ENCODE peak calls at places on chromosomes 4 and X, in ten cellular contexts. One of them, this sample, is unnamed.
A peak's percentile ranks its signal among the peaks of the same experiment; 100 is the strongest.

GRCh38 chr4:122500852-122501501 is 44.5 kb upstream of the IL2 start:
- DNase-seq in stimulated activated CD8-positive, alpha-beta memory T cell treated with anti-CD3 and anti-CD28 coated beads, Interleukin-4, amount 100 ng/mL, for 24 hours: no peak
- DNase-seq in iPS DF 19.7: no peak
- DNase-seq in A172: peak; percentile 27
- DNase-seq in ureter: no peak
- DNase-seq in ACHN: no peak
- DNase-seq in breast epithelium: no peak
- DNase-seq in AG08395: no peak
- DNase-seq in epithelial cell of proximal tubule: no peak
- DNase-seq in stimulated activated CD4-positive, alpha-beta T cell treated with anti-CD3 and anti-CD28 coated beads, Interleukin-1b, Interleukin-23, amount 100 ng/mL, for 24 hours: no peak
- DNase-seq in this sample: no peak

GRCh38 chr4:8202526-8203375 is 3.7 kb downstream of the SH3TC1 start:
- DNase-seq in ureter: no peak
- DNase-seq in stimulated activated CD4-positive, alpha-beta T cell treated with anti-CD3 and anti-CD28 coated beads, Interleukin-1b, Interleukin-23, amount 100 ng/mL, for 24 hours: no peak
- DNase-seq in epithelial cell of proximal tubule: no peak
- DNase-seq in ACHN: no peak
- DNase-seq in iPS DF 19.7: no peak
- DNase-seq in A172: no peak
- DNase-seq in AG08395: no peak
- DNase-seq in breast epithelium: no peak
- DNase-seq in stimulated activated CD8-positive, alpha-beta memory T cell treated with anti-CD3 and anti-CD28 coated beads, Interleukin-4, amount 100 ng/mL, for 24 hours: no peak
- DNase-seq in this sample: no peak

GRCh38 chr4:94304365-94304971 is 38.2 kb downstream of the HPGDS start:
- DNase-seq in stimulated activated CD8-positive, alpha-beta memory T cell treated with anti-CD3 and anti-CD28 coated beads, Interleukin-4, amount 100 ng/mL, for 24 hours: no peak
- DNase-seq in A172: peak; percentile 6
- DNase-seq in breast epithelium: no peak
- DNase-seq in ureter: no peak
- DNase-seq in stimulated activated CD4-positive, alpha-beta T cell treated with anti-CD3 and anti-CD28 coated beads, Interleukin-1b, Interleukin-23, amount 100 ng/mL, for 24 hours: no peak
- DNase-seq in iPS DF 19.7: no peak
- DNase-seq in ACHN: peak; percentile 30
- DNase-seq in AG08395: peak; percentile 13
- DNase-seq in epithelial cell of proximal tubule: no peak
- DNase-seq in this sample: no peak

GRCh38 chr4:145891958-145892357 is 46.7 kb downstream of the ZNF827 start:
- DNase-seq in stimulated activated CD8-positive, alpha-beta memory T cell treated with anti-CD3 and anti-CD28 coated beads, Interleukin-4, amount 100 ng/mL, for 24 hours: no peak
- DNase-seq in epithelial cell of proximal tubule: no peak
- DNase-seq in ACHN: no peak
- DNase-seq in A172: no peak
- DNase-seq in ureter: no peak
- DNase-seq in stimulated activated CD4-positive, alpha-beta T cell treated with anti-CD3 and anti-CD28 coated beads, Interleukin-1b, Interleukin-23, amount 100 ng/mL, for 24 hours: no peak
- DNase-seq in breast epithelium: no peak
- DNase-seq in AG08395: no peak
- DNase-seq in iPS DF 19.7: no peak
- DNase-seq in this sample: no peak

GRCh38 chr4:168604496-168605373 is 107.9 kb downstream of the PALLD start:
- DNase-seq in stimulated activated CD8-positive, alpha-beta memory T cell treated with anti-CD3 and anti-CD28 coated beads, Interleukin-4, amount 100 ng/mL, for 24 hours: no peak
- DNase-seq in iPS DF 19.7: peak; percentile 30
- DNase-seq in AG08395: peak; percentile 81
- DNase-seq in A172: peak; percentile 88
- DNase-seq in ACHN: peak; percentile 75
- DNase-seq in stimulated activated CD4-positive, alpha-beta T cell treated with anti-CD3 and anti-CD28 coated beads, Interleukin-1b, Interleukin-23, amount 100 ng/mL, for 24 hours: no peak
- DNase-seq in epithelial cell of proximal tubule: peak; percentile 79
- DNase-seq in ureter: no peak
- DNase-seq in breast epithelium: peak; percentile 62
- DNase-seq in this sample: no peak

GRCh38 chr4:79141530-79141929 is 184.3 kb downstream of the NAA11 start:
- DNase-seq in AG08395: peak; percentile 3
- DNase-seq in epithelial cell of proximal tubule: no peak
- DNase-seq in ACHN: peak; percentile 0
- DNase-seq in ureter: no peak
- DNase-seq in A172: peak; percentile 12
- DNase-seq in breast epithelium: no peak
- DNase-seq in stimulated activated CD8-positive, alpha-beta memory T cell treated with anti-CD3 and anti-CD28 coated beads, Interleukin-4, amount 100 ng/mL, for 24 hours: no peak
- DNase-seq in stimulated activated CD4-positive, alpha-beta T cell treated with anti-CD3 and anti-CD28 coated beads, Interleukin-1b, Interleukin-23, amount 100 ng/mL, for 24 hours: no peak
- DNase-seq in iPS DF 19.7: peak; percentile 5
- DNase-seq in this sample: no peak

GRCh38 chr4:55180980-55181379 is 55.6 kb upstream of the KDR start:
- DNase-seq in AG08395: no peak
- DNase-seq in stimulated activated CD4-positive, alpha-beta T cell treated with anti-CD3 and anti-CD28 coated beads, Interleukin-1b, Interleukin-23, amount 100 ng/mL, for 24 hours: no peak
- DNase-seq in ureter: no peak
- DNase-seq in ACHN: no peak
- DNase-seq in breast epithelium: no peak
- DNase-seq in stimulated activated CD8-positive, alpha-beta memory T cell treated with anti-CD3 and anti-CD28 coated beads, Interleukin-4, amount 100 ng/mL, for 24 hours: no peak
- DNase-seq in epithelial cell of proximal tubule: no peak
- DNase-seq in A172: no peak
- DNase-seq in iPS DF 19.7: no peak
- DNase-seq in this sample: no peak

GRCh38 chrX:31061091-31061490 is 10.8 kb downstream of the FTHL17 start:
- DNase-seq in stimulated activated CD8-positive, alpha-beta memory T cell treated with anti-CD3 and anti-CD28 coated beads, Interleukin-4, amount 100 ng/mL, for 24 hours: no peak
- DNase-seq in AG08395: no peak
- DNase-seq in stimulated activated CD4-positive, alpha-beta T cell treated with anti-CD3 and anti-CD28 coated beads, Interleukin-1b, Interleukin-23, amount 100 ng/mL, for 24 hours: no peak
- DNase-seq in iPS DF 19.7: no peak
- DNase-seq in breast epithelium: no peak
- DNase-seq in ACHN: no peak
- DNase-seq in ureter: no peak
- DNase-seq in A172: no peak
- DNase-seq in epithelial cell of proximal tubule: no peak
- DNase-seq in this sample: no peak

GRCh38 chr4:176404591-176404990 is 84.8 kb downstream of the SPCS3 start:
- DNase-seq in stimulated activated CD4-positive, alpha-beta T cell treated with anti-CD3 and anti-CD28 coated beads, Interleukin-1b, Interleukin-23, amount 100 ng/mL, for 24 hours: no peak
- DNase-seq in epithelial cell of proximal tubule: no peak
- DNase-seq in breast epithelium: no peak
- DNase-seq in AG08395: peak; percentile 42
- DNase-seq in stimulated activated CD8-positive, alpha-beta memory T cell treated with anti-CD3 and anti-CD28 coated beads, Interleukin-4, amount 100 ng/mL, for 24 hours: no peak
- DNase-seq in A172: peak; percentile 57
- DNase-seq in ACHN: no peak
- DNase-seq in ureter: no peak
- DNase-seq in iPS DF 19.7: no peak
- DNase-seq in this sample: no peak

GRCh38 chr4:153207027-153207426 is 2.8 kb downstream of the TRIM2 start:
- DNase-seq in epithelial cell of proximal tubule: no peak
- DNase-seq in AG08395: no peak
- DNase-seq in ACHN: no peak
- DNase-seq in iPS DF 19.7: no peak
- DNase-seq in A172: no peak
- DNase-seq in stimulated activated CD8-positive, alpha-beta memory T cell treated with anti-CD3 and anti-CD28 coated beads, Interleukin-4, amount 100 ng/mL, for 24 hours: no peak
- DNase-seq in breast epithelium: no peak
- DNase-seq in ureter: no peak
- DNase-seq in stimulated activated CD4-positive, alpha-beta T cell treated with anti-CD3 and anti-CD28 coated beads, Interleukin-1b, Interleukin-23, amount 100 ng/mL, for 24 hours: no peak
- DNase-seq in this sample: no peak

GRCh38 chrX:12304261-12304660 is 166.0 kb downstream of the FRMPD4 start:
- DNase-seq in stimulated activated CD8-positive, alpha-beta memory T cell treated with anti-CD3 and anti-CD28 coated beads, Interleukin-4, amount 100 ng/mL, for 24 hours: no peak
- DNase-seq in AG08395: peak; percentile 30
- DNase-seq in ACHN: no peak
- DNase-seq in ureter: no peak
- DNase-seq in iPS DF 19.7: no peak
- DNase-seq in epithelial cell of proximal tubule: no peak
- DNase-seq in A172: no peak
- DNase-seq in breast epithelium: no peak
- DNase-seq in stimulated activated CD4-positive, alpha-beta T cell treated with anti-CD3 and anti-CD28 coated beads, Interleukin-1b, Interleukin-23, amount 100 ng/mL, for 24 hours: no peak
- DNase-seq in this sample: no peak

GRCh38 chrX:154409222-154409871 is at the start of gene DNASE1L1:
- DNase-seq in stimulated activated CD4-positive, alpha-beta T cell treated with anti-CD3 and anti-CD28 coated beads, Interleukin-1b, Interleukin-23, amount 100 ng/mL, for 24 hours: no peak
- DNase-seq in epithelial cell of proximal tubule: no peak
- DNase-seq in AG08395: peak; percentile 64
- DNase-seq in ureter: peak; percentile 89
- DNase-seq in iPS DF 19.7: no peak
- DNase-seq in A172: peak; percentile 94
- DNase-seq in ACHN: peak; percentile 83
- DNase-seq in stimulated activated CD8-positive, alpha-beta memory T cell treated with anti-CD3 and anti-CD28 coated beads, Interleukin-4, amount 100 ng/mL, for 24 hours: peak; percentile 33
- DNase-seq in breast epithelium: peak; percentile 55
- DNase-seq in this sample: peak; percentile 94

GRCh38 chr4:185479507-185479971 is 8.0 kb upstream of the CCDC110 start:
- DNase-seq in ACHN: no peak
- DNase-seq in iPS DF 19.7: no peak
- DNase-seq in AG08395: no peak
- DNase-seq in stimulated activated CD8-positive, alpha-beta memory T cell treated with anti-CD3 and anti-CD28 coated beads, Interleukin-4, amount 100 ng/mL, for 24 hours: no peak
- DNase-seq in ureter: no peak
- DNase-seq in A172: no peak
- DNase-seq in stimulated activated CD4-positive, alpha-beta T cell treated with anti-CD3 and anti-CD28 coated beads, Interleukin-1b, Interleukin-23, amount 100 ng/mL, for 24 hours: no peak
- DNase-seq in epithelial cell of proximal tubule: no peak
- DNase-seq in breast epithelium: no peak
- DNase-seq in this sample: no peak

GRCh38 chr4:144178414-144178813 is 37.9 kb upstream of the GYPA start:
- DNase-seq in iPS DF 19.7: no peak
- DNase-seq in stimulated activated CD4-positive, alpha-beta T cell treated with anti-CD3 and anti-CD28 coated beads, Interleukin-1b, Interleukin-23, amount 100 ng/mL, for 24 hours: no peak
- DNase-seq in A172: no peak
- DNase-seq in stimulated activated CD8-positive, alpha-beta memory T cell treated with anti-CD3 and anti-CD28 coated beads, Interleukin-4, amount 100 ng/mL, for 24 hours: no peak
- DNase-seq in breast epithelium: no peak
- DNase-seq in AG08395: no peak
- DNase-seq in epithelial cell of proximal tubule: no peak
- DNase-seq in ureter: no peak
- DNase-seq in ACHN: no peak
- DNase-seq in this sample: no peak

GRCh38 chr4:54924891-54925290 is 200.5 kb downstream of the KDR start:
- DNase-seq in AG08395: no peak
- DNase-seq in ureter: no peak
- DNase-seq in stimulated activated CD4-positive, alpha-beta T cell treated with anti-CD3 and anti-CD28 coated beads, Interleukin-1b, Interleukin-23, amount 100 ng/mL, for 24 hours: no peak
- DNase-seq in iPS DF 19.7: no peak
- DNase-seq in epithelial cell of proximal tubule: no peak
- DNase-seq in ACHN: no peak
- DNase-seq in stimulated activated CD8-positive, alpha-beta memory T cell treated with anti-CD3 and anti-CD28 coated beads, Interleukin-4, amount 100 ng/mL, for 24 hours: no peak
- DNase-seq in A172: peak; percentile 11
- DNase-seq in breast epithelium: no peak
- DNase-seq in this sample: no peak

GRCh38 chr4:156976147-156976546 is 4.5 kb upstream of the PDGFC start:
- DNase-seq in A172: peak; percentile 82
- DNase-seq in iPS DF 19.7: no peak
- DNase-seq in AG08395: peak; percentile 66
- DNase-seq in epithelial cell of proximal tubule: no peak
- DNase-seq in ACHN: peak; percentile 80
- DNase-seq in stimulated activated CD4-positive, alpha-beta T cell treated with anti-CD3 and anti-CD28 coated beads, Interleukin-1b, Interleukin-23, amount 100 ng/mL, for 24 hours: no peak
- DNase-seq in stimulated activated CD8-positive, alpha-beta memory T cell treated with anti-CD3 and anti-CD28 coated beads, Interleukin-4, amount 100 ng/mL, for 24 hours: no peak
- DNase-seq in breast epithelium: no peak
- DNase-seq in ureter: no peak
- DNase-seq in this sample: no peak

GRCh38 chr4:119172223-119172622 is 36.6 kb downstream of the MYOZ2 start:
- DNase-seq in ureter: no peak
- DNase-seq in A172: peak; percentile 8
- DNase-seq in breast epithelium: no peak
- DNase-seq in ACHN: no peak
- DNase-seq in AG08395: no peak
- DNase-seq in epithelial cell of proximal tubule: no peak
- DNase-seq in stimulated activated CD4-positive, alpha-beta T cell treated with anti-CD3 and anti-CD28 coated beads, Interleukin-1b, Interleukin-23, amount 100 ng/mL, for 24 hours: no peak
- DNase-seq in stimulated activated CD8-positive, alpha-beta memory T cell treated with anti-CD3 and anti-CD28 coated beads, Interleukin-4, amount 100 ng/mL, for 24 hours: no peak
- DNase-seq in iPS DF 19.7: no peak
- DNase-seq in this sample: no peak

GRCh38 chr4:112942077-112942476 is 107.4 kb upstream of the ANK2 start:
- DNase-seq in stimulated activated CD8-positive, alpha-beta memory T cell treated with anti-CD3 and anti-CD28 coated beads, Interleukin-4, amount 100 ng/mL, for 24 hours: no peak
- DNase-seq in ureter: no peak
- DNase-seq in iPS DF 19.7: no peak
- DNase-seq in AG08395: no peak
- DNase-seq in A172: no peak
- DNase-seq in breast epithelium: no peak
- DNase-seq in epithelial cell of proximal tubule: no peak
- DNase-seq in ACHN: no peak
- DNase-seq in stimulated activated CD4-positive, alpha-beta T cell treated with anti-CD3 and anti-CD28 coated beads, Interleukin-1b, Interleukin-23, amount 100 ng/mL, for 24 hours: no peak
- DNase-seq in this sample: no peak

GRCh38 chr4:78753091-78753490 is 23.1 kb upstream of the BMP2K start:
- DNase-seq in A172: no peak
- DNase-seq in stimulated activated CD4-positive, alpha-beta T cell treated with anti-CD3 and anti-CD28 coated beads, Interleukin-1b, Interleukin-23, amount 100 ng/mL, for 24 hours: no peak
- DNase-seq in epithelial cell of proximal tubule: no peak
- DNase-seq in ureter: no peak
- DNase-seq in iPS DF 19.7: no peak
- DNase-seq in AG08395: no peak
- DNase-seq in breast epithelium: no peak
- DNase-seq in stimulated activated CD8-positive, alpha-beta memory T cell treated with anti-CD3 and anti-CD28 coated beads, Interleukin-4, amount 100 ng/mL, for 24 hours: no peak
- DNase-seq in ACHN: no peak
- DNase-seq in this sample: no peak

GRCh38 chr4:76535603-76536380 is 100.8 kb downstream of the SHROOM3 start:
- DNase-seq in stimulated activated CD8-positive, alpha-beta memory T cell treated with anti-CD3 and anti-CD28 coated beads, Interleukin-4, amount 100 ng/mL, for 24 hours: no peak
- DNase-seq in iPS DF 19.7: no peak
- DNase-seq in epithelial cell of proximal tubule: no peak
- DNase-seq in ACHN: peak; percentile 77
- DNase-seq in A172: peak; percentile 69
- DNase-seq in stimulated activated CD4-positive, alpha-beta T cell treated with anti-CD3 and anti-CD28 coated beads, Interleukin-1b, Interleukin-23, amount 100 ng/mL, for 24 hours: no peak
- DNase-seq in AG08395: peak; percentile 48
- DNase-seq in ureter: no peak
- DNase-seq in breast epithelium: no peak
- DNase-seq in this sample: no peak

GRCh38 chr4:187668683-187669082 is 326.9 kb upstream of the ZFP42 start:
- DNase-seq in A172: peak; percentile 60
- DNase-seq in stimulated activated CD4-positive, alpha-beta T cell treated with anti-CD3 and anti-CD28 coated beads, Interleukin-1b, Interleukin-23, amount 100 ng/mL, for 24 hours: no peak
- DNase-seq in ACHN: no peak
- DNase-seq in epithelial cell of proximal tubule: no peak
- DNase-seq in AG08395: peak; percentile 22
- DNase-seq in ureter: no peak
- DNase-seq in iPS DF 19.7: no peak
- DNase-seq in breast epithelium: no peak
- DNase-seq in stimulated activated CD8-positive, alpha-beta memory T cell treated with anti-CD3 and anti-CD28 coated beads, Interleukin-4, amount 100 ng/mL, for 24 hours: no peak
- DNase-seq in this sample: no peak

GRCh38 chr4:113869743-113870375 is 108.3 kb upstream of the CAMK2D start:
- DNase-seq in iPS DF 19.7: no peak
- DNase-seq in stimulated activated CD4-positive, alpha-beta T cell treated with anti-CD3 and anti-CD28 coated beads, Interleukin-1b, Interleukin-23, amount 100 ng/mL, for 24 hours: peak; percentile 52
- DNase-seq in stimulated activated CD8-positive, alpha-beta memory T cell treated with anti-CD3 and anti-CD28 coated beads, Interleukin-4, amount 100 ng/mL, for 24 hours: peak; percentile 43
- DNase-seq in AG08395: no peak
- DNase-seq in breast epithelium: no peak
- DNase-seq in ACHN: peak; percentile 51
- DNase-seq in epithelial cell of proximal tubule: peak; percentile 92
- DNase-seq in A172: peak; percentile 82
- DNase-seq in ureter: no peak
- DNase-seq in this sample: no peak

GRCh38 chr4:171203425-171203824 is 609.8 kb upstream of the GALNTL6 start:
- DNase-seq in epithelial cell of proximal tubule: no peak
- DNase-seq in ACHN: no peak
- DNase-seq in ureter: no peak
- DNase-seq in AG08395: peak; percentile 1
- DNase-seq in stimulated activated CD4-positive, alpha-beta T cell treated with anti-CD3 and anti-CD28 coated beads, Interleukin-1b, Interleukin-23, amount 100 ng/mL, for 24 hours: no peak
- DNase-seq in stimulated activated CD8-positive, alpha-beta memory T cell treated with anti-CD3 and anti-CD28 coated beads, Interleukin-4, amount 100 ng/mL, for 24 hours: no peak
- DNase-seq in iPS DF 19.7: no peak
- DNase-seq in A172: peak; percentile 69
- DNase-seq in breast epithelium: no peak
- DNase-seq in this sample: no peak

GRCh38 chr4:97576955-97577354 is 566.3 kb downstream of the STPG2 start:
- DNase-seq in iPS DF 19.7: no peak
- DNase-seq in AG08395: no peak
- DNase-seq in breast epithelium: no peak
- DNase-seq in ACHN: no peak
- DNase-seq in stimulated activated CD8-positive, alpha-beta memory T cell treated with anti-CD3 and anti-CD28 coated beads, Interleukin-4, amount 100 ng/mL, for 24 hours: no peak
- DNase-seq in A172: no peak
- DNase-seq in stimulated activated CD4-positive, alpha-beta T cell treated with anti-CD3 and anti-CD28 coated beads, Interleukin-1b, Interleukin-23, amount 100 ng/mL, for 24 hours: no peak
- DNase-seq in ureter: no peak
- DNase-seq in epithelial cell of proximal tubule: peak; percentile 12
- DNase-seq in this sample: no peak

GRCh38 chr4:139876328-139876941 is 210.8 kb downstream of the MGST2 start:
- DNase-seq in A172: no peak
- DNase-seq in breast epithelium: no peak
- DNase-seq in ureter: no peak
- DNase-seq in ACHN: no peak
- DNase-seq in AG08395: no peak
- DNase-seq in stimulated activated CD8-positive, alpha-beta memory T cell treated with anti-CD3 and anti-CD28 coated beads, Interleukin-4, amount 100 ng/mL, for 24 hours: no peak
- DNase-seq in iPS DF 19.7: no peak
- DNase-seq in stimulated activated CD4-positive, alpha-beta T cell treated with anti-CD3 and anti-CD28 coated beads, Interleukin-1b, Interleukin-23, amount 100 ng/mL, for 24 hours: no peak
- DNase-seq in epithelial cell of proximal tubule: no peak
- DNase-seq in this sample: no peak

GRCh38 chr4:177117256-177117655 is 192.4 kb upstream of the NEIL3 start:
- DNase-seq in iPS DF 19.7: no peak
- DNase-seq in ureter: no peak
- DNase-seq in epithelial cell of proximal tubule: no peak
- DNase-seq in stimulated activated CD4-positive, alpha-beta T cell treated with anti-CD3 and anti-CD28 coated beads, Interleukin-1b, Interleukin-23, amount 100 ng/mL, for 24 hours: no peak
- DNase-seq in breast epithelium: no peak
- DNase-seq in stimulated activated CD8-positive, alpha-beta memory T cell treated with anti-CD3 and anti-CD28 coated beads, Interleukin-4, amount 100 ng/mL, for 24 hours: no peak
- DNase-seq in ACHN: no peak
- DNase-seq in A172: no peak
- DNase-seq in AG08395: no peak
- DNase-seq in this sample: no peak

GRCh38 chr4:181301735-181302380 is 941.3 kb upstream of the TENM3 start:
- DNase-seq in A172: peak; percentile 57
- DNase-seq in ACHN: peak; percentile 52
- DNase-seq in breast epithelium: no peak
- DNase-seq in epithelial cell of proximal tubule: no peak
- DNase-seq in iPS DF 19.7: no peak
- DNase-seq in stimulated activated CD8-positive, alpha-beta memory T cell treated with anti-CD3 and anti-CD28 coated beads, Interleukin-4, amount 100 ng/mL, for 24 hours: peak; percentile 0
- DNase-seq in ureter: no peak
- DNase-seq in stimulated activated CD4-positive, alpha-beta T cell treated with anti-CD3 and anti-CD28 coated beads, Interleukin-1b, Interleukin-23, amount 100 ng/mL, for 24 hours: no peak
- DNase-seq in AG08395: peak; percentile 7
- DNase-seq in this sample: peak; percentile 59

GRCh38 chr4:48375651-48376291 is 34.4 kb downstream of the SLAIN2 start:
- DNase-seq in ACHN: no peak
- DNase-seq in breast epithelium: no peak
- DNase-seq in AG08395: peak; percentile 31
- DNase-seq in stimulated activated CD8-positive, alpha-beta memory T cell treated with anti-CD3 and anti-CD28 coated beads, Interleukin-4, amount 100 ng/mL, for 24 hours: no peak
- DNase-seq in stimulated activated CD4-positive, alpha-beta T cell treated with anti-CD3 and anti-CD28 coated beads, Interleukin-1b, Interleukin-23, amount 100 ng/mL, for 24 hours: no peak
- DNase-seq in ureter: peak; percentile 43
- DNase-seq in iPS DF 19.7: no peak
- DNase-seq in A172: peak; percentile 32
- DNase-seq in epithelial cell of proximal tubule: no peak
- DNase-seq in this sample: no peak